ENCODE peak calls at places on chromosomes 6 and 20, in ten cellular contexts. K, F, V, H, L, R, U, Q, I and W are unnamed samples.

GRCh38 chr6:151763303-151763702 is 44.2 kb upstream of the ESR1 start:
- DNase-seq in K (peak), F (peak), V (peak), H (no peak), L (no peak), R (no peak), U (no peak), Q (no peak), I (no peak), W (no peak)

GRCh38 chr6:28657756-28658465 is 132.2 kb downstream of the GPX5 start:
- DNase-seq in K (peak), F (peak), V (peak), H (peak), L (peak), R (no peak), U (peak), Q (peak), I (peak), W (no peak)

GRCh38 chr20:11379257-11380011 is 538.3 kb upstream of the BTBD3 start:
- DNase-seq in K (no peak), F (peak), V (no peak), H (no peak), L (no peak), R (no peak), U (no peak), Q (no peak), I (no peak), W (no peak)

GRCh38 chr6:149545754-149546471 is at the start of gene PPIL4:
- DNase-seq in K (peak), F (peak), V (peak), H (peak), L (peak), R (peak), U (peak), Q (peak), I (peak), W (peak)

GRCh38 chr20:58818585-58819285 is 32.0 kb downstream of the GNAS-AS1 start:
- DNase-seq in K (peak), F (no peak), V (no peak), H (no peak), L (no peak), R (no peak), U (peak), Q (no peak), I (no peak), W (no peak)

GRCh38 chr6:106608080-106608668 is 21.1 kb downstream of the RTN4IP1 start:
- DNase-seq in K (peak), F (peak), V (peak), H (no peak), L (peak), R (no peak), U (peak), Q (peak), I (no peak), W (no peak)

GRCh38 chr20:25216199-25216945 is 20.9 kb downstream of the ENTPD6 start:
- DNase-seq in K (no peak), F (no peak), V (no peak), H (no peak), L (no peak), R (no peak), U (no peak), Q (no peak), I (no peak), W (no peak)

GRCh38 chr6:151036869-151037680 is 171.6 kb downstream of the MTHFD1L start:
- DNase-seq in K (peak), F (peak), V (no peak), H (no peak), L (no peak), R (no peak), U (no peak), Q (no peak), I (no peak), W (no peak)

GRCh38 chr6:137218473-137218916 is 690 bp downstream of the IFNGR1 start:
- DNase-seq in K (peak), F (peak), V (peak), H (peak), L (peak), R (no peak), U (peak), Q (peak), I (peak), W (no peak)

GRCh38 chr6:153028963-153029362 is 26.5 kb upstream of the MTRF1L start:
- DNase-seq in K (no peak), F (no peak), V (no peak), H (no peak), L (no peak), R (no peak), U (no peak), Q (no peak), I (no peak), W (no peak)

GRCh38 chr6:45423111-45423900 is 45.6 kb upstream of the SUPT3H start:
- DNase-seq in K (no peak), F (no peak), V (no peak), H (no peak), L (no peak), R (peak), U (no peak), Q (no peak), I (no peak), W (no peak)

GRCh38 chr20:63791497-63792156 is 39.4 kb downstream of the ZBTB46 start:
- DNase-seq in K (no peak), F (no peak), V (no peak), H (no peak), L (no peak), R (peak), U (no peak), Q (no peak), I (no peak), W (no peak)

GRCh38 chr6:27517928-27518787 is 45.3 kb upstream of the ZNF184 start:
- DNase-seq in K (no peak), F (no peak), V (peak), H (no peak), L (peak), R (no peak), U (no peak), Q (no peak), I (no peak), W (no peak)

GRCh38 chr6:142008776-142009175 is 123.9 kb upstream of the GJE1 start:
- DNase-seq in K (no peak), F (no peak), V (no peak), H (no peak), L (no peak), R (no peak), U (no peak), Q (no peak), I (no peak), W (no peak)

GRCh38 chr6:89475634-89476033 is 42.7 kb downstream of the ANKRD6 start:
- DNase-seq in K (no peak), F (peak), V (peak), H (no peak), L (peak), R (no peak), U (peak), Q (peak), I (no peak), W (no peak)

GRCh38 chr6:122081921-122082320 is 317.5 kb upstream of the HSF2 start:
- DNase-seq in K (no peak), F (no peak), V (no peak), H (no peak), L (no peak), R (no peak), U (peak), Q (no peak), I (no peak), W (no peak)

GRCh38 chr6:33248932-33249731 is 22.5 kb downstream of the VPS52 start:
- DNase-seq in K (peak), F (peak), V (peak), H (peak), L (peak), R (peak), U (peak), Q (peak), I (peak), W (peak)

GRCh38 chr6:129661478-129662405 is 48.2 kb downstream of the ARHGAP18 start:
- DNase-seq in K (no peak), F (no peak), V (no peak), H (no peak), L (no peak), R (no peak), U (no peak), Q (no peak), I (no peak), W (no peak)

GRCh38 chr6:135182993-135183531 is 2.0 kb downstream of the MYB start:
- DNase-seq in K (no peak), F (no peak), V (peak), H (peak), L (peak), R (peak), U (no peak), Q (peak), I (peak), W (no peak)

GRCh38 chr20:46367967-46368901 is 38.2 kb downstream of the ELMO2 start:
- DNase-seq in K (no peak), F (no peak), V (no peak), H (no peak), L (no peak), R (no peak), U (no peak), Q (no peak), I (no peak), W (no peak)

GRCh38 chr6:13541496-13541895 is 32.9 kb upstream of the SIRT5 start:
- DNase-seq in K (no peak), F (no peak), V (no peak), H (no peak), L (no peak), R (no peak), U (no peak), Q (no peak), I (no peak), W (no peak)

GRCh38 chr6:144725731-144726522 is 440.8 kb downstream of the UTRN start:
- DNase-seq in K (no peak), F (no peak), V (no peak), H (no peak), L (no peak), R (no peak), U (no peak), Q (peak), I (no peak), W (no peak)

GRCh38 chr20:41475507-41475906 is 108.9 kb upstream of the EMILIN3 start:
- DNase-seq in K (no peak), F (no peak), V (no peak), H (no peak), L (no peak), R (no peak), U (no peak), Q (no peak), I (no peak), W (no peak)

GRCh38 chr6:165705941-165706340 is 42.9 kb upstream of the PDE10A start:
- DNase-seq in K (no peak), F (no peak), V (no peak), H (no peak), L (no peak), R (no peak), U (no peak), Q (no peak), I (no peak), W (no peak)

GRCh38 chr6:111642463-111643158 is 36.9 kb upstream of the TRAF3IP2 start:
- DNase-seq in K (peak), F (peak), V (peak), H (no peak), L (peak), R (no peak), U (peak), Q (peak), I (peak), W (no peak)

GRCh38 chr6:31128093-31128676 is 7.9 kb upstream of the CDSN start:
- DNase-seq in K (peak), F (peak), V (peak), H (peak), L (peak), R (peak), U (peak), Q (peak), I (peak), W (no peak)

GRCh38 chr20:23915844-23916243 is 36.3 kb upstream of the CST5 start:
- DNase-seq in K (no peak), F (no peak), V (no peak), H (no peak), L (no peak), R (no peak), U (no peak), Q (no peak), I (no peak), W (no peak)

GRCh38 chr6:74284266-74284665 is 588.3 kb downstream of the CD109 start:
- DNase-seq in K (peak), F (no peak), V (no peak), H (no peak), L (no peak), R (no peak), U (no peak), Q (no peak), I (no peak), W (no peak)

GRCh38 chr20:63133481-63134091 is 82.3 kb downstream of the YTHDF1 start:
- DNase-seq in K (no peak), F (no peak), V (no peak), H (no peak), L (no peak), R (no peak), U (no peak), Q (no peak), I (no peak), W (no peak)

GRCh38 chr20:40232288-40232687 is 456.7 kb downstream of the MAFB start:
- DNase-seq in K (no peak), F (no peak), V (no peak), H (no peak), L (no peak), R (no peak), U (no peak), Q (no peak), I (no peak), W (no peak)

GRCh38 chr6:105077592-105078463 is 102.0 kb downstream of the POPDC3 start:
- DNase-seq in K (peak), F (peak), V (peak), H (no peak), L (peak), R (no peak), U (peak), Q (peak), I (no peak), W (no peak)

GRCh38 chr20:32920066-32920465 is 61.3 kb downstream of the EFCAB8 start:
- DNase-seq in K (no peak), F (no peak), V (no peak), H (no peak), L (no peak), R (no peak), U (no peak), Q (no peak), I (no peak), W (no peak)

GRCh38 chr6:143677891-143678737 is at the start of gene PHACTR2:
- DNase-seq in K (peak), F (peak), V (no peak), H (peak), L (peak), R (peak), U (peak), Q (peak), I (peak), W (peak)

GRCh38 chr6:36944650-36945049 is 9.9 kb upstream of the PI16 start:
- DNase-seq in K (peak), F (no peak), V (no peak), H (no peak), L (no peak), R (no peak), U (no peak), Q (no peak), I (no peak), W (no peak)

GRCh38 chr6:15171026-15171425 is 74.8 kb upstream of the JARID2 start:
- DNase-seq in K (no peak), F (no peak), V (no peak), H (no peak), L (no peak), R (no peak), U (no peak), Q (no peak), I (no peak), W (no peak)

GRCh38 chr6:54093306-54093705 is 17.9 kb upstream of the MLIP start:
- DNase-seq in K (no peak), F (no peak), V (no peak), H (no peak), L (no peak), R (no peak), U (no peak), Q (no peak), I (no peak), W (no peak)